ENCODE peak calls at places on chromosomes 4 and X, in nine cellular contexts. B is brain microvascular endothelial cell, D is cardiac muscle cell, J is breast epithelium, F is hepatocyte, O is left lung, E is psoas muscle, G is astrocyte, X is lower leg skin. C is an unnamed sample.

GRCh38 chr4:15349426-15349825 is 78.4 kb upstream of the C1QTNF7 start:
- DNase-seq in B (no peak), D (no peak), J (no peak), F (no peak), O (no peak), E (no peak), G (peak; percentile 18), X (no peak), C (no peak)

GRCh38 chr4:13765535-13765934 is 138.0 kb upstream of the BOD1L1 start:
- DNase-seq in B (no peak), D (no peak), J (no peak), F (no peak), O (no peak), E (no peak), G (no peak), X (no peak), C (no peak)

GRCh38 chr4:5566991-5567390 is 141.4 kb downstream of the EVC2 start:
- DNase-seq in B (no peak), D (no peak), J (no peak), F (no peak), O (no peak), E (no peak), G (no peak), X (no peak), C (no peak)

GRCh38 chr4:6470502-6471302 is 1.7 kb downstream of the PPP2R2C start:
- DNase-seq in B (no peak), D (peak; percentile 26), J (no peak), F (peak; percentile 49), O (no peak), E (peak; percentile 61), G (peak; percentile 20), X (peak; percentile 82), C (no peak)

GRCh38 chr4:14879643-14880042 is 122.6 kb upstream of the CPEB2 start:
- DNase-seq in B (no peak), D (no peak), J (peak; percentile 79), F (no peak), O (no peak), E (no peak), G (no peak), X (no peak), C (no peak)

GRCh38 chrX:124530803-124531202 is 184.4 kb downstream of the SH2D1A start:
- DNase-seq in B (no peak), D (peak; percentile 8), J (peak; percentile 17), F (no peak), O (no peak), E (no peak), G (no peak), X (no peak), C (no peak)

GRCh38 chr4:5045099-5045498 is 6.2 kb upstream of the STK32B start:
- DNase-seq in B (peak; percentile 20), D (no peak), J (no peak), F (no peak), O (peak; percentile 63), E (no peak), G (no peak), X (peak; percentile 82), C (no peak)

GRCh38 chr4:5712931-5713330 is 1.9 kb downstream of the EVC start:
- DNase-seq in B (no peak), D (no peak), J (no peak), F (no peak), O (no peak), E (no peak), G (no peak), X (peak; percentile 71), C (no peak)

GRCh38 chr4:89245459-89245858 is 62.1 kb downstream of the GPRIN3 start:
- DNase-seq in B (no peak), D (no peak), J (no peak), F (peak; percentile 47), O (no peak), E (no peak), G (no peak), X (no peak), C (no peak)

DNA sequence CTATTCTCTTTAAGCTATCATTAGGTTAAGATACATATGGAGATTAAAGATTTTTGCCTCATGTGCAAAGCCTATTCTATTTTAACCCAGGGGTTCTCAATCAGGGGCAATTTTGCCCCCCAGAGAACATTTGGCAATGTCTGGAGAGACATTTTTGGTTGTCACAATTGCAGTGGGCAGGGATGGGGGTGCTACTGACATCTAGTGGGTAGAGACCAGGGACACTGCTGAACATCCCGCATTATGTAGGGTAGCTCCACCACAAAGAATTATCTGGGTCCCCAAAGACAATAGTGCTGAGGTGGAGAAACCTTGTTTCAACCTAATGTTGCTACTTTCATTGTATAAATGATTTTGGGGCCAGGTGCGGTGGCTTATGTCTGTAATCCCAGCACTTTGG is 13.2 kb upstream of the CA5B start:
- DNase-seq in B (no peak), D (no peak), J (no peak), F (no peak), O (no peak), E (no peak), G (no peak), X (no peak), C (no peak)
- TF ChIP-seq CTCF in B (peak; percentile 5), D (no peak), J (no peak), F (no peak), O (no peak), E (no peak), G (no peak), X (no peak), C (no peak)

GRCh38 chr4:42712854-42713253 is 55.9 kb upstream of the ATP8A1 start:
- DNase-seq in B (no peak), D (no peak), J (no peak), F (no peak), O (no peak), E (no peak), G (no peak), X (no peak), C (no peak)

GRCh38 chr4:42708625-42709024 is 51.7 kb upstream of the ATP8A1 start:
- DNase-seq in B (no peak), D (no peak), J (no peak), F (no peak), O (no peak), E (no peak), G (no peak), X (no peak), C (no peak)

GRCh38 chr4:42710329-42710728 is 53.4 kb upstream of the ATP8A1 start:
- DNase-seq in B (no peak), D (no peak), J (no peak), F (no peak), O (no peak), E (no peak), G (no peak), X (no peak), C (no peak)

GRCh38 chr4:42710761-42711160 is 53.9 kb upstream of the ATP8A1 start:
- DNase-seq in B (no peak), D (no peak), J (no peak), F (no peak), O (no peak), E (no peak), G (no peak), X (no peak), C (no peak)

GRCh38 chr4:42709392-42710065 is 52.6 kb upstream of the ATP8A1 start:
- DNase-seq in B (no peak), D (no peak), J (no peak), F (peak; percentile 10), O (no peak), E (no peak), G (no peak), X (no peak), C (no peak)
- H3K4me3 ChIP-seq in B (no peak overlapping the region), D (no peak overlapping the region), J (no peak overlapping the region), F (no peak overlapping the region), O (no peak overlapping the region), E (no peak overlapping the region), G (no peak overlapping the region), X (no peak overlapping the region), C (no peak overlapping the region)

DNA sequence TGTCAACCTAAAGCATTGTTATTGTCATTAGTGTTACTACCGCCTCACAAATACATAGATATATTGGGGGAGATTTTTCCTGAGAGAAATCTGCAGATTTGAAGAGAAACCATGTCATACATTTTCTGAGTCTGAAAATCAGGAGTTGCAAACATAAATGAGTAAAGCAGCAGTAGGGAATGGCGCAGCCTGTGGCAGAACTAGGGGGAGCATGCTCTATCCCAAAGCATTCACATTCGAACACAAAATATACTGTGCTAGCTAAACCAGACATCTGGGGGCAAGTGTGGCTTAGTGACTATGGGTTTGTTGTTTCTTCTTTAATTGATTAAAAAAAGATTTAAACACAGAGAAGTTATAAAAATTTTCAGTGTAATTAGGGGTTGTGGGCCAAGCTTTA is 83.2 kb downstream of the CPE start:
- DNase-seq in B (no peak), D (no peak), J (no peak), F (no peak), O (no peak), E (no peak), G (no peak), X (no peak), C (no peak)
- TF ChIP-seq CTCF in B (peak; percentile 42), D (no peak), J (no peak), F (no peak), O (no peak), E (no peak), G (no peak), X (no peak), C (no peak)

DNA sequence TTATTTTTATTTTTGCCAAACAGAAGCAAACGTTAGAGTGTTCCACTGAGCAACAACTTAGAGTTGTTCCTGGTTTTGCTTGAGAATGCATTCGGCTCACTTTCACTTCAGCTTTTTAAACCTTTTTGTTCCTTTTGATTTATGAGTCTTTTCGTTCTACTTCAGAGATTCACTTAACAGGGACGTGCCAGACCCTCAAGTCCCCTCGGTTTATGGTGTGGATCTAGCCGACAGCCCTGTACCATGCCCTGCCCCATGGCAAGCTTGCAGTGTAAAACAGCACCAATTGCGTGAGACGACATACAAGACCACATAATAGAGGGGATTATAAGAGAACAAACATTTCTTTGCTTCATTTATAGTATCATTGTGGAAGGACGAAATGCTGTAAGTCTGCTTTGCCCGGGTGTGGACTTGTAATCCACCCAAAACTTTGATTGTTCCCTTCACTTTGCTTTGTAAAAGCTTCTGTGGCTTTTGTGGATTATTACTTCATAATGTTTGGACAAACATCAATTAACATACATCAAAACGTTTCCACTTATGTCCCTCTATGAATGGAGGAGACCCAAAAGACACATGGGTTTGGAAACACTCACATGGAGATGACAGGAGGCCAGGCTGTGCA is 415.3 kb downstream of the SPRY1 start:
- DNase-seq in B (no peak), D (no peak), J (no peak), F (no peak), O (no peak), E (no peak), G (no peak), X (no peak), C (no peak)
- H3K4me3 ChIP-seq in B (no peak overlapping the region), D (no peak overlapping the region), J (peak overlapping the region; percentile 12), F (no peak overlapping the region), O (no peak overlapping the region), E (peak overlapping the region; percentile 57), G (no peak overlapping the region), X (no peak overlapping the region), C (no peak overlapping the region)

C was measured in AG09309.